ENCODE peak calls at places on chromosome 13, in ten cellular contexts. One of them, this sample, is unnamed.

GRCh38 chr13:84086847-84087162 is 204.5 kb upstream of the SLITRK1 start:
- DNase-seq in stomach: no peak
- DNase-seq in A673: no peak
- DNase-seq in heart left ventricle: no peak
- DNase-seq in uterus: no peak
- DNase-seq in transverse colon: no peak
- DNase-seq in effector memory CD4-positive, alpha-beta T cell: no peak
- DNase-seq in A549: no peak
- DNase-seq in breast epithelium: no peak
- DNase-seq in tibial artery: no peak
- DNase-seq in this sample: no peak

GRCh38 chr13:42762251-42762650 is 19.1 kb upstream of the FAM216B start:
- DNase-seq in stomach: no peak
- DNase-seq in A673: no peak
- DNase-seq in heart left ventricle: no peak
- DNase-seq in uterus: no peak
- DNase-seq in transverse colon: no peak
- DNase-seq in effector memory CD4-positive, alpha-beta T cell: no peak
- DNase-seq in A549: no peak
- DNase-seq in breast epithelium: no peak
- DNase-seq in tibial artery: no peak
- DNase-seq in this sample: no peak

GRCh38 chr13:45119990-45120864 is at the start of gene GTF2F2:
- DNase-seq in stomach: peak; percentile 91
- DNase-seq in A673: peak; percentile 91
- DNase-seq in heart left ventricle: peak; percentile 95
- DNase-seq in uterus: peak; percentile 90
- DNase-seq in transverse colon: peak; percentile 92
- DNase-seq in effector memory CD4-positive, alpha-beta T cell: peak; percentile 80
- DNase-seq in A549: peak; percentile 76
- DNase-seq in breast epithelium: peak; percentile 85
- DNase-seq in tibial artery: peak; percentile 80
- DNase-seq in this sample: peak; percentile 88

GRCh38 chr13:112943309-112944125 is 25.5 kb upstream of the MCF2L start:
- DNase-seq in stomach: peak; percentile 61
- DNase-seq in A673: peak; percentile 56
- DNase-seq in heart left ventricle: peak; percentile 79
- DNase-seq in uterus: peak; percentile 21
- DNase-seq in transverse colon: peak; percentile 40
- DNase-seq in effector memory CD4-positive, alpha-beta T cell: no peak
- DNase-seq in A549: peak; percentile 13
- DNase-seq in breast epithelium: no peak
- DNase-seq in tibial artery: no peak
- DNase-seq in this sample: peak; percentile 69

GRCh38 chr13:93425411-93425810 is 198.8 kb downstream of the GPC6 start:
- DNase-seq in stomach: no peak
- DNase-seq in A673: no peak
- DNase-seq in heart left ventricle: no peak
- DNase-seq in uterus: no peak
- DNase-seq in transverse colon: no peak
- DNase-seq in effector memory CD4-positive, alpha-beta T cell: no peak
- DNase-seq in A549: no peak
- DNase-seq in breast epithelium: no peak
- DNase-seq in tibial artery: no peak
- DNase-seq in this sample: no peak

GRCh38 chr13:29859971-29860370 is 9.6 kb upstream of the UBL3 start:
- DNase-seq in stomach: no peak
- DNase-seq in A673: no peak
- DNase-seq in heart left ventricle: no peak
- DNase-seq in uterus: no peak
- DNase-seq in transverse colon: no peak
- DNase-seq in effector memory CD4-positive, alpha-beta T cell: no peak
- DNase-seq in A549: no peak
- DNase-seq in breast epithelium: no peak
- DNase-seq in tibial artery: no peak
- DNase-seq in this sample: no peak

GRCh38 chr13:53151692-53152421 is 123.2 kb downstream of the OLFM4 start:
- DNase-seq in stomach: peak; percentile 51
- DNase-seq in A673: peak; percentile 79
- DNase-seq in heart left ventricle: no peak
- DNase-seq in uterus: no peak
- DNase-seq in transverse colon: peak; percentile 44
- DNase-seq in effector memory CD4-positive, alpha-beta T cell: no peak
- DNase-seq in A549: peak; percentile 1
- DNase-seq in breast epithelium: no peak
- DNase-seq in tibial artery: peak; percentile 47
- DNase-seq in this sample: no peak

GRCh38 chr13:30906411-30906990 is 430 bp downstream of the MEDAG start:
- DNase-seq in stomach: no peak
- DNase-seq in A673: no peak
- DNase-seq in heart left ventricle: no peak
- DNase-seq in uterus: peak; percentile 33
- DNase-seq in transverse colon: no peak
- DNase-seq in effector memory CD4-positive, alpha-beta T cell: no peak
- DNase-seq in A549: no peak
- DNase-seq in breast epithelium: no peak
- DNase-seq in tibial artery: no peak
- DNase-seq in this sample: no peak

GRCh38 chr13:75356426-75356825 is 125.5 kb downstream of the TBC1D4 start:
- DNase-seq in stomach: no peak
- DNase-seq in A673: no peak
- DNase-seq in heart left ventricle: no peak
- DNase-seq in uterus: no peak
- DNase-seq in transverse colon: no peak
- DNase-seq in effector memory CD4-positive, alpha-beta T cell: no peak
- DNase-seq in A549: no peak
- DNase-seq in breast epithelium: no peak
- DNase-seq in tibial artery: no peak
- DNase-seq in this sample: no peak

GRCh38 chr13:75360170-75360569 is 121.8 kb downstream of the TBC1D4 start:
- DNase-seq in stomach: no peak
- DNase-seq in A673: no peak
- DNase-seq in heart left ventricle: no peak
- DNase-seq in uterus: no peak
- DNase-seq in transverse colon: no peak
- DNase-seq in effector memory CD4-positive, alpha-beta T cell: no peak
- DNase-seq in A549: no peak
- DNase-seq in breast epithelium: no peak
- DNase-seq in tibial artery: no peak
- DNase-seq in this sample: no peak

GRCh38 chr13:75355609-75356008 is 126.4 kb downstream of the TBC1D4 start:
- DNase-seq in stomach: no peak
- DNase-seq in A673: no peak
- DNase-seq in heart left ventricle: no peak
- DNase-seq in uterus: no peak
- DNase-seq in transverse colon: no peak
- DNase-seq in effector memory CD4-positive, alpha-beta T cell: no peak
- DNase-seq in A549: no peak
- DNase-seq in breast epithelium: no peak
- DNase-seq in tibial artery: no peak
- DNase-seq in this sample: no peak

GRCh38 chr13:75359266-75359665 is 122.7 kb downstream of the TBC1D4 start:
- DNase-seq in stomach: no peak
- DNase-seq in A673: no peak
- DNase-seq in heart left ventricle: no peak
- DNase-seq in uterus: no peak
- DNase-seq in transverse colon: no peak
- DNase-seq in effector memory CD4-positive, alpha-beta T cell: no peak
- DNase-seq in A549: peak; percentile 4
- DNase-seq in breast epithelium: no peak
- DNase-seq in tibial artery: no peak
- DNase-seq in this sample: no peak

DNA sequence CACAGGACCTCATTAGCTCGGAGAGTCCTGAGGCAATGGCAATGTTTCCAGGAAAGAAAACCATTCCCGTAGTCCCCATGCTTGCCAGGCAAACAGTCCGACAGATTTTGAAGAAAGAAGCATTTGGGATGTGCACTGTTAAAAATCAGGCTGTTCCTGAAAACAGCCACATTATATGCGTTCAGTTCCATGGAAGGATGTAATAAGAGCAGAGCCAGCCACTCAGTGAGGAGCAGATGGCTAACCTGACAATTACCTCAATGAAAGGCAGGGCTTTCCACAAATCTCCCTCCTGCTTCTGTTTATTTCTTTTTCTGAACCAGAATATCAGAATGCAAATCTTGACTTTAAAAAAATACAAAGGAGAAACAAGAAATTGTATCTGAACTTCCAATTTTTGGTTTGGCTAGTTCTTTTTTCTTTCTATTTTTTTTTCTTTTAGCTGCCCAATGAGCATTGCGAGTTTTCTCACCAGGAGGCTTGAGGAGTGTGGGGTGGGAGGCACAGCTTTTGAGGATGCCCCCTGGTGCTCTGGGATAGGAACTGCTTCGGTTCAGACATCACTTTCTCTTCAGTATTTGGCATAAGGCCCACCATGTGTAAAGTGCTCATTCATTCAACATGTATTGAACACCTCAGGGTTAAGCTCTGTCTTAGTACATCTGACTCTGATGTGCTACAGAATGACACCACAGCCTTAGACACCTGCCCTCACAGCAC is 124.2 kb downstream of the TBC1D4 start:
- DNase-seq in stomach: no peak
- DNase-seq in A673: peak; percentile 89
- DNase-seq in heart left ventricle: no peak
- DNase-seq in uterus: no peak
- DNase-seq in transverse colon: no peak
- DNase-seq in effector memory CD4-positive, alpha-beta T cell: peak; percentile 10
- DNase-seq in A549: peak; percentile 47
- DNase-seq in breast epithelium: no peak
- DNase-seq in tibial artery: no peak
- DNase-seq in this sample: no peak
- H3K4me1 ChIP-seq in stomach: no peaks in the 10 kb centered on the region
- H3K4me1 ChIP-seq in A673: peaks cover 4% of the 10 kb centered on the region
- H3K4me1 ChIP-seq in heart left ventricle: no peaks in the 10 kb centered on the region
- H3K4me1 ChIP-seq in uterus: no peaks in the 10 kb centered on the region
- H3K4me1 ChIP-seq in transverse colon: no peaks in the 10 kb centered on the region
- H3K4me1 ChIP-seq in effector memory CD4-positive, alpha-beta T cell: no peaks in the 10 kb centered on the region
- H3K4me1 ChIP-seq in A549: peaks cover 6% of the 10 kb centered on the region
- H3K4me1 ChIP-seq in breast epithelium: no peaks in the 10 kb centered on the region
- H3K4me1 ChIP-seq in tibial artery: no peaks in the 10 kb centered on the region
- H3K4me1 ChIP-seq in this sample: no peaks in the 10 kb centered on the region

GRCh38 chr13:110873639-110874507 is 41.0 kb downstream of the ANKRD10 start:
- DNase-seq in stomach: no peak
- DNase-seq in A673: no peak
- DNase-seq in heart left ventricle: no peak
- DNase-seq in uterus: no peak
- DNase-seq in transverse colon: no peak
- DNase-seq in effector memory CD4-positive, alpha-beta T cell: no peak
- DNase-seq in A549: no peak
- DNase-seq in breast epithelium: no peak
- DNase-seq in tibial artery: no peak
- DNase-seq in this sample: no peak

GRCh38 chr13:110876592-110876991 is 38.3 kb downstream of the ANKRD10 start:
- DNase-seq in stomach: no peak
- DNase-seq in A673: no peak
- DNase-seq in heart left ventricle: no peak
- DNase-seq in uterus: no peak
- DNase-seq in transverse colon: no peak
- DNase-seq in effector memory CD4-positive, alpha-beta T cell: no peak
- DNase-seq in A549: no peak
- DNase-seq in breast epithelium: no peak
- DNase-seq in tibial artery: no peak
- DNase-seq in this sample: no peak

GRCh38 chr13:110874508-110874960 is 40.3 kb downstream of the ANKRD10 start:
- DNase-seq in stomach: peak; percentile 85
- DNase-seq in A673: peak; percentile 86
- DNase-seq in heart left ventricle: peak; percentile 92
- DNase-seq in uterus: peak; percentile 91
- DNase-seq in transverse colon: peak; percentile 86
- DNase-seq in effector memory CD4-positive, alpha-beta T cell: no peak
- DNase-seq in A549: peak; percentile 68
- DNase-seq in breast epithelium: peak; percentile 88
- DNase-seq in tibial artery: peak; percentile 86
- DNase-seq in this sample: peak; percentile 84

GRCh38 chr13:110872768-110873638 is 41.9 kb downstream of the ANKRD10 start:
- DNase-seq in stomach: no peak
- DNase-seq in A673: no peak
- DNase-seq in heart left ventricle: peak; percentile 59
- DNase-seq in uterus: no peak
- DNase-seq in transverse colon: no peak
- DNase-seq in effector memory CD4-positive, alpha-beta T cell: no peak
- DNase-seq in A549: no peak
- DNase-seq in breast epithelium: no peak
- DNase-seq in tibial artery: no peak
- DNase-seq in this sample: no peak

GRCh38 chr13:110875243-110875642 is 39.6 kb downstream of the ANKRD10 start:
- DNase-seq in stomach: no peak
- DNase-seq in A673: no peak
- DNase-seq in heart left ventricle: no peak
- DNase-seq in uterus: no peak
- DNase-seq in transverse colon: no peak
- DNase-seq in effector memory CD4-positive, alpha-beta T cell: no peak
- DNase-seq in A549: no peak
- DNase-seq in breast epithelium: no peak
- DNase-seq in tibial artery: no peak
- DNase-seq in this sample: no peak
- H3K4me3 ChIP-seq in stomach: no peak overlapping the region
- H3K4me3 ChIP-seq in A673: no peak overlapping the region
- H3K4me3 ChIP-seq in heart left ventricle: peak overlapping the region; percentile 26
- H3K4me3 ChIP-seq in uterus: no peak overlapping the region
- H3K4me3 ChIP-seq in transverse colon: peak overlapping the region; percentile 35
- H3K4me3 ChIP-seq in effector memory CD4-positive, alpha-beta T cell: no peak overlapping the region
- H3K4me3 ChIP-seq in A549: peak overlapping the region; percentile 51
- H3K4me3 ChIP-seq in breast epithelium: no peak overlapping the region
- H3K4me3 ChIP-seq in tibial artery: peak overlapping the region; percentile 44
- H3K4me3 ChIP-seq in this sample: no peak overlapping the region

GRCh38 chr13:97435297-97435682 is 1.3 kb downstream of the RAP2A start:
- DNase-seq in stomach: no peak
- DNase-seq in A673: no peak
- DNase-seq in heart left ventricle: no peak
- DNase-seq in uterus: no peak
- DNase-seq in transverse colon: no peak
- DNase-seq in effector memory CD4-positive, alpha-beta T cell: no peak
- DNase-seq in A549: no peak
- DNase-seq in breast epithelium: no peak
- DNase-seq in tibial artery: no peak
- DNase-seq in this sample: no peak

GRCh38 chr13:97434417-97435296 is 688 bp downstream of the RAP2A start:
- DNase-seq in stomach: peak; percentile 37
- DNase-seq in A673: peak; percentile 39
- DNase-seq in heart left ventricle: peak; percentile 76
- DNase-seq in uterus: peak; percentile 46
- DNase-seq in transverse colon: peak; percentile 43
- DNase-seq in effector memory CD4-positive, alpha-beta T cell: peak; percentile 25
- DNase-seq in A549: no peak
- DNase-seq in breast epithelium: peak; percentile 55
- DNase-seq in tibial artery: peak; percentile 52
- DNase-seq in this sample: peak; percentile 66

GRCh38 chr13:97432917-97433726 is 847 bp upstream of the RAP2A start:
- DNase-seq in stomach: peak; percentile 98
- DNase-seq in A673: peak; percentile 99
- DNase-seq in heart left ventricle: peak; percentile 99
- DNase-seq in uterus: peak; percentile 100
- DNase-seq in transverse colon: peak; percentile 99
- DNase-seq in effector memory CD4-positive, alpha-beta T cell: peak; percentile 98
- DNase-seq in A549: peak; percentile 76
- DNase-seq in breast epithelium: peak; percentile 98
- DNase-seq in tibial artery: peak; percentile 99
- DNase-seq in this sample: peak; percentile 98

GRCh38 chr13:97432232-97432916 is 1.6 kb upstream of the RAP2A start:
- DNase-seq in stomach: no peak
- DNase-seq in A673: no peak
- DNase-seq in heart left ventricle: no peak
- DNase-seq in uterus: no peak
- DNase-seq in transverse colon: no peak
- DNase-seq in effector memory CD4-positive, alpha-beta T cell: no peak
- DNase-seq in A549: no peak
- DNase-seq in breast epithelium: no peak
- DNase-seq in tibial artery: no peak
- DNase-seq in this sample: no peak

DNA sequence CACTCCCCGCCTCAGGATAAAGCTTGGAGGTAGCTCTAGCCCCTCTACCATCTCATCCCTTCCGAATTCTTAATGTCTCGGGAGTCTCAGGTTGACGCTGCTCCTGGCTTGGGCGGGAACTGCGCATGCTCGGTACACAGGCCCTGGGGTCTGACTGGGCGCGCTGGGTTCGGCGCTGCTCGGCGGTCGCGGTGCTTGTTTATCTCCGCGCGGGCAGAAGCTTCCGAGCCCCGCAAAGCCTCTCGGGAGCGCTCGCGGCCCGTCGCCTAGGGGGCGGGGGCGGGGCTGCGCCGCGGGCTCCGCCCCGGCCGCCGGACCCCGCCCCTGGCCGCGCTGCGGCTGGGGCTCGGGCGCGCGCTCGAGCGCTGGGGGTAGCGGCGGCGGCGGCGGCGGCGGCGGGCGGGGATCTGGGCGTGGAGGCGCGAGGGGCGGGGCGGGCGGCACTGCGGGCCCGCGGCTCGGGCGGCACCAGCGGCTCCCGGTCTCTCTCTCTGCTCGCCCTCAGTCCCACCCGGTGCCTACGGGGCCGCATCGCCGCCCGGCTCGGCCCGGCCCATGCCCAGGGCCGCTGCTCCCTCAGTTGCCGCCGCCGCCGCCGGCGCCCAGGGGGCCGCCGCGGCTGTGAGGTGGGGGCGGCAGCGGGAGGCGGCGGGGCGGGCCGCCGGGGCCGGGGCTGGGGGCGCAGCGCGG is at the start of gene RAP2A:
- DNase-seq in stomach: peak; percentile 90
- DNase-seq in A673: peak; percentile 94
- DNase-seq in heart left ventricle: peak; percentile 97
- DNase-seq in uterus: peak; percentile 90
- DNase-seq in transverse colon: peak; percentile 91
- DNase-seq in effector memory CD4-positive, alpha-beta T cell: peak; percentile 84
- DNase-seq in A549: peak; percentile 17
- DNase-seq in breast epithelium: peak; percentile 82
- DNase-seq in tibial artery: peak; percentile 86
- DNase-seq in this sample: peak; percentile 93
- H3K27ac ChIP-seq in stomach: peak within 1 kb of the TSS; percentile 97
- H3K27ac ChIP-seq in A673: peak within 1 kb of the TSS; percentile 98
- H3K27ac ChIP-seq in heart left ventricle: peak within 1 kb of the TSS; percentile 98
- H3K27ac ChIP-seq in uterus: peak within 1 kb of the TSS; percentile 100
- H3K27ac ChIP-seq in transverse colon: peak within 1 kb of the TSS; percentile 100
- H3K27ac ChIP-seq in effector memory CD4-positive, alpha-beta T cell: peak within 1 kb of the TSS; percentile 99
- H3K27ac ChIP-seq in A549: peak within 1 kb of the TSS; percentile 93
- H3K27ac ChIP-seq in breast epithelium: peak within 1 kb of the TSS; percentile 99
- H3K27ac ChIP-seq in tibial artery: peak within 1 kb of the TSS; percentile 100
- H3K27ac ChIP-seq in this sample: peak within 1 kb of the TSS; percentile 99

GRCh38 chr13:78604782-78605611 is 1.6 kb upstream of the POU4F1 start:
- DNase-seq in stomach: no peak
- DNase-seq in A673: peak; percentile 76
- DNase-seq in heart left ventricle: no peak
- DNase-seq in uterus: no peak
- DNase-seq in transverse colon: no peak
- DNase-seq in effector memory CD4-positive, alpha-beta T cell: no peak
- DNase-seq in A549: peak; percentile 58
- DNase-seq in breast epithelium: no peak
- DNase-seq in tibial artery: no peak
- DNase-seq in this sample: no peak

GRCh38 chr13:78601886-78602560 is 1.3 kb downstream of the POU4F1 start:
- DNase-seq in stomach: no peak
- DNase-seq in A673: no peak
- DNase-seq in heart left ventricle: no peak
- DNase-seq in uterus: no peak
- DNase-seq in transverse colon: no peak
- DNase-seq in effector memory CD4-positive, alpha-beta T cell: no peak
- DNase-seq in A549: no peak
- DNase-seq in breast epithelium: no peak
- DNase-seq in tibial artery: no peak
- DNase-seq in this sample: no peak

GRCh38 chr13:78602561-78603239 is 652 bp downstream of the POU4F1 start:
- DNase-seq in stomach: no peak
- DNase-seq in A673: peak; percentile 61
- DNase-seq in heart left ventricle: no peak
- DNase-seq in uterus: no peak
- DNase-seq in transverse colon: no peak
- DNase-seq in effector memory CD4-positive, alpha-beta T cell: no peak
- DNase-seq in A549: no peak
- DNase-seq in breast epithelium: no peak
- DNase-seq in tibial artery: no peak
- DNase-seq in this sample: no peak

GRCh38 chr13:78601124-78601885 is 2.0 kb downstream of the POU4F1 start:
- DNase-seq in stomach: no peak
- DNase-seq in A673: peak; percentile 35
- DNase-seq in heart left ventricle: no peak
- DNase-seq in uterus: no peak
- DNase-seq in transverse colon: no peak
- DNase-seq in effector memory CD4-positive, alpha-beta T cell: no peak
- DNase-seq in A549: no peak
- DNase-seq in breast epithelium: no peak
- DNase-seq in tibial artery: no peak
- DNase-seq in this sample: no peak

DNA sequence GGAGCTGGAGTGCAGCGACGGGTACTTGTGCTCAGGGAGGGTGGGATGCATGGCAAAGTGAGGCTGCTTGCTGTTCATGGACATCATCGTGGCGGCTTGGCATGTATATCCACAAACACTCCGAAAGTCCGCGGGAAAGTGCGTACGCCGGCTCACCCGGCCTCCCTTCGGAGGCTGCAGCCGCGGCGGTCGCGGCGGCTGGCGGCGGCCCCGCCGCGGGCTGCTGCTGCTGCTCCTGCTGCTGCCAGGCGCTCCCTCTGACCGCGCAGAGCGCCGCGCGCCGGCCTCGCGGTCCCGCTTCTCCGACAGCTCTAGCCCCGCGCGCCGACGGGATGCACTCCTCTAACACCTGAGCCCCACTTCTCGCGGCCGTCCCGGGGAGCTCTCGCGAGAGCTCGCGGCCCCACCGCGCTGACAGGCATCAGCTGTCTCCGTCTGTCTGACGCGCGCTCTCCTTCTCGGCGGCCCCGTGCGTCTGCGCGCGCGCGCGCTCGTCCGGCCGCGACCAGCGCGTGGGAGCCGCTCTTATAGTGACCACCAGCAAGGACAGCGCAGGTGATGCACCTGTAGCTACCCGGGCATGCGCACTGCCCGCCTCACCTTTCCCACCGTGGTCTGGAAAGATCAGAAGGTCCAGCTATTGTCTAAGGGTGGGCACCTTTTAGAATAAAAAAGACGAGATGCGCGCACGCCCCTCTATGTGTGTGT is at the start of gene POU4F1:
- DNase-seq in stomach: no peak
- DNase-seq in A673: peak; percentile 94
- DNase-seq in heart left ventricle: no peak
- DNase-seq in uterus: no peak
- DNase-seq in transverse colon: peak; percentile 69
- DNase-seq in effector memory CD4-positive, alpha-beta T cell: peak; percentile 26
- DNase-seq in A549: peak; percentile 50
- DNase-seq in breast epithelium: no peak
- DNase-seq in tibial artery: no peak
- DNase-seq in this sample: no peak
- H3K4me1 ChIP-seq in stomach: peaks cover 44% of the 10 kb centered on the region
- H3K4me1 ChIP-seq in A673: peaks cover 26% of the 10 kb centered on the region
- H3K4me1 ChIP-seq in heart left ventricle: peaks cover 5% of the 10 kb centered on the region
- H3K4me1 ChIP-seq in uterus: no peaks in the 10 kb centered on the region
- H3K4me1 ChIP-seq in transverse colon: peaks cover 32% of the 10 kb centered on the region
- H3K4me1 ChIP-seq in effector memory CD4-positive, alpha-beta T cell: peaks cover 45% of the 10 kb centered on the region
- H3K4me1 ChIP-seq in A549: peaks cover 5% of the 10 kb centered on the region
- H3K4me1 ChIP-seq in breast epithelium: peaks cover 4% of the 10 kb centered on the region
- H3K4me1 ChIP-seq in tibial artery: no peaks in the 10 kb centered on the region
- H3K4me1 ChIP-seq in this sample: peaks cover 1% of the 10 kb centered on the region